ENCODE peak calls at places on chromosomes 2 and 18, in five cellular contexts. One of them, this sample, is unnamed.

GRCh38 chr2:24480245-24480644 is 10.8 kb upstream of the NCOA1 start:
- DNase-seq in OCI-LY7: no peak
- DNase-seq in ureter: no peak
- DNase-seq in stimulated activated CD8-positive, alpha-beta memory T cell treated with anti-CD3 and anti-CD28 coated beads, Interleukin-7, amount 100 ng/mL, for 1 hour: no peak
- DNase-seq in anterior cingulate cortex: no peak
- DNase-seq in this sample: no peak

GRCh38 chr2:238790877-238791276 is 57.0 kb upstream of the TWIST2 start:
- DNase-seq in anterior cingulate cortex: no peak
- DNase-seq in OCI-LY7: no peak
- DNase-seq in stimulated activated CD8-positive, alpha-beta memory T cell treated with anti-CD3 and anti-CD28 coated beads, Interleukin-7, amount 100 ng/mL, for 1 hour: no peak
- DNase-seq in ureter: no peak
- DNase-seq in this sample: no peak

GRCh38 chr2:232883116-232883721 is 13.2 kb downstream of the SNORC start:
- DNase-seq in OCI-LY7: no peak
- DNase-seq in ureter: no peak
- DNase-seq in stimulated activated CD8-positive, alpha-beta memory T cell treated with anti-CD3 and anti-CD28 coated beads, Interleukin-7, amount 100 ng/mL, for 1 hour: no peak
- DNase-seq in anterior cingulate cortex: no peak
- DNase-seq in this sample: no peak

GRCh38 chr2:65383571-65384488 is 48.6 kb downstream of the SPRED2 start:
- DNase-seq in anterior cingulate cortex: no peak
- DNase-seq in OCI-LY7: peak
- DNase-seq in ureter: no peak
- DNase-seq in stimulated activated CD8-positive, alpha-beta memory T cell treated with anti-CD3 and anti-CD28 coated beads, Interleukin-7, amount 100 ng/mL, for 1 hour: no peak
- DNase-seq in this sample: no peak

GRCh38 chr2:82795446-82795845 is 1663.6 kb downstream of the SUCLG1 start:
- DNase-seq in anterior cingulate cortex: no peak
- DNase-seq in stimulated activated CD8-positive, alpha-beta memory T cell treated with anti-CD3 and anti-CD28 coated beads, Interleukin-7, amount 100 ng/mL, for 1 hour: no peak
- DNase-seq in ureter: no peak
- DNase-seq in OCI-LY7: no peak
- DNase-seq in this sample: no peak

GRCh38 chr18:58805482-58806187 is 59.0 kb upstream of the ZNF532 start:
- DNase-seq in OCI-LY7: no peak
- DNase-seq in stimulated activated CD8-positive, alpha-beta memory T cell treated with anti-CD3 and anti-CD28 coated beads, Interleukin-7, amount 100 ng/mL, for 1 hour: no peak
- DNase-seq in anterior cingulate cortex: no peak
- DNase-seq in ureter: no peak
- DNase-seq in this sample: no peak

GRCh38 chr18:68699043-68699442 is 15.9 kb downstream of the TMX3 start:
- DNase-seq in anterior cingulate cortex: no peak
- DNase-seq in ureter: no peak
- DNase-seq in stimulated activated CD8-positive, alpha-beta memory T cell treated with anti-CD3 and anti-CD28 coated beads, Interleukin-7, amount 100 ng/mL, for 1 hour: no peak
- DNase-seq in OCI-LY7: no peak
- DNase-seq in this sample: no peak

GRCh38 chr18:34709631-34710429 is at the start of gene DTNA:
- DNase-seq in OCI-LY7: no peak
- DNase-seq in anterior cingulate cortex: no peak
- DNase-seq in ureter: no peak
- DNase-seq in stimulated activated CD8-positive, alpha-beta memory T cell treated with anti-CD3 and anti-CD28 coated beads, Interleukin-7, amount 100 ng/mL, for 1 hour: no peak
- DNase-seq in this sample: no peak

GRCh38 chr2:88638743-88639142 is 11.5 kb upstream of the EIF2AK3 start:
- DNase-seq in stimulated activated CD8-positive, alpha-beta memory T cell treated with anti-CD3 and anti-CD28 coated beads, Interleukin-7, amount 100 ng/mL, for 1 hour: no peak
- DNase-seq in ureter: no peak
- DNase-seq in anterior cingulate cortex: no peak
- DNase-seq in OCI-LY7: no peak
- DNase-seq in this sample: no peak

GRCh38 chr2:142865924-142866323 is 11.5 kb upstream of the KYNU start:
- DNase-seq in anterior cingulate cortex: no peak
- DNase-seq in stimulated activated CD8-positive, alpha-beta memory T cell treated with anti-CD3 and anti-CD28 coated beads, Interleukin-7, amount 100 ng/mL, for 1 hour: no peak
- DNase-seq in ureter: no peak
- DNase-seq in OCI-LY7: peak
- DNase-seq in this sample: no peak

GRCh38 chr2:33214436-33214835 is 262.0 kb upstream of the RASGRP3 start:
- DNase-seq in anterior cingulate cortex: no peak
- DNase-seq in stimulated activated CD8-positive, alpha-beta memory T cell treated with anti-CD3 and anti-CD28 coated beads, Interleukin-7, amount 100 ng/mL, for 1 hour: no peak
- DNase-seq in OCI-LY7: no peak
- DNase-seq in ureter: no peak
- DNase-seq in this sample: no peak

GRCh38 chr2:17813742-17814458 is 2.4 kb upstream of the MSGN1 start:
- DNase-seq in anterior cingulate cortex: no peak
- DNase-seq in OCI-LY7: peak
- DNase-seq in ureter: no peak
- DNase-seq in stimulated activated CD8-positive, alpha-beta memory T cell treated with anti-CD3 and anti-CD28 coated beads, Interleukin-7, amount 100 ng/mL, for 1 hour: no peak
- DNase-seq in this sample: peak

GRCh38 chr2:74007120-74007519 is 22.4 kb downstream of the TET3 start:
- DNase-seq in stimulated activated CD8-positive, alpha-beta memory T cell treated with anti-CD3 and anti-CD28 coated beads, Interleukin-7, amount 100 ng/mL, for 1 hour: no peak
- DNase-seq in ureter: no peak
- DNase-seq in OCI-LY7: no peak
- DNase-seq in anterior cingulate cortex: no peak
- DNase-seq in this sample: no peak

GRCh38 chr2:128445533-128445900 is 126.8 kb upstream of the HS6ST1 start:
- DNase-seq in stimulated activated CD8-positive, alpha-beta memory T cell treated with anti-CD3 and anti-CD28 coated beads, Interleukin-7, amount 100 ng/mL, for 1 hour: no peak
- DNase-seq in ureter: peak
- DNase-seq in OCI-LY7: no peak
- DNase-seq in anterior cingulate cortex: no peak
- DNase-seq in this sample: no peak

GRCh38 chr18:69400253-69400975 is at the start of gene DOK6:
- DNase-seq in anterior cingulate cortex: no peak
- DNase-seq in ureter: no peak
- DNase-seq in OCI-LY7: no peak
- DNase-seq in stimulated activated CD8-positive, alpha-beta memory T cell treated with anti-CD3 and anti-CD28 coated beads, Interleukin-7, amount 100 ng/mL, for 1 hour: no peak
- DNase-seq in this sample: peak

GRCh38 chr18:31490387-31490786 is 7.6 kb upstream of the DSG2 start:
- DNase-seq in OCI-LY7: no peak
- DNase-seq in ureter: no peak
- DNase-seq in stimulated activated CD8-positive, alpha-beta memory T cell treated with anti-CD3 and anti-CD28 coated beads, Interleukin-7, amount 100 ng/mL, for 1 hour: no peak
- DNase-seq in anterior cingulate cortex: no peak
- DNase-seq in this sample: no peak

GRCh38 chr2:144323946-144324345 is 196.0 kb downstream of the ZEB2 start:
- DNase-seq in ureter: no peak
- DNase-seq in stimulated activated CD8-positive, alpha-beta memory T cell treated with anti-CD3 and anti-CD28 coated beads, Interleukin-7, amount 100 ng/mL, for 1 hour: no peak
- DNase-seq in OCI-LY7: no peak
- DNase-seq in anterior cingulate cortex: no peak
- DNase-seq in this sample: no peak

GRCh38 chr2:72793798-72794447 is 31.9 kb downstream of the EXOC6B start:
- DNase-seq in stimulated activated CD8-positive, alpha-beta memory T cell treated with anti-CD3 and anti-CD28 coated beads, Interleukin-7, amount 100 ng/mL, for 1 hour: no peak
- DNase-seq in OCI-LY7: no peak
- DNase-seq in anterior cingulate cortex: no peak
- DNase-seq in ureter: no peak
- DNase-seq in this sample: no peak

GRCh38 chr2:132400169-132400900 is 16.3 kb upstream of the GPR39 start:
- DNase-seq in ureter: no peak
- DNase-seq in OCI-LY7: no peak
- DNase-seq in stimulated activated CD8-positive, alpha-beta memory T cell treated with anti-CD3 and anti-CD28 coated beads, Interleukin-7, amount 100 ng/mL, for 1 hour: no peak
- DNase-seq in anterior cingulate cortex: no peak
- DNase-seq in this sample: no peak

GRCh38 chr2:166180951-166181812 is 53.4 kb upstream of the SCN1A start:
- DNase-seq in OCI-LY7: peak
- DNase-seq in ureter: peak
- DNase-seq in anterior cingulate cortex: peak
- DNase-seq in stimulated activated CD8-positive, alpha-beta memory T cell treated with anti-CD3 and anti-CD28 coated beads, Interleukin-7, amount 100 ng/mL, for 1 hour: no peak
- DNase-seq in this sample: no peak

GRCh38 chr2:85996591-85996990 is 107.8 kb upstream of the ST3GAL5 start:
- DNase-seq in anterior cingulate cortex: peak
- DNase-seq in OCI-LY7: no peak
- DNase-seq in ureter: no peak
- DNase-seq in stimulated activated CD8-positive, alpha-beta memory T cell treated with anti-CD3 and anti-CD28 coated beads, Interleukin-7, amount 100 ng/mL, for 1 hour: no peak
- DNase-seq in this sample: no peak